ENCODE peak calls at places on chromosomes 5 and 9, in four cellular contexts. B is ureter, K is H7, R is mucosa of gallbladder. D is an unnamed sample.

GRCh38 chr5:138352722-138353549 is 451 bp downstream of the KDM3B start:
- DNase-seq in B (peak; percentile 67), K (peak; percentile 85), R (peak; percentile 61), D (no peak)

GRCh38 chr5:16615737-16616535 is 861 bp downstream of the RETREG1 start:
- DNase-seq in B (no peak), K (peak; percentile 46), R (no peak), D (no peak)

GRCh38 chr5:14779975-14780374 is 91.6 kb downstream of the ANKH start:
- DNase-seq in B (no peak), K (no peak), R (no peak), D (no peak)

GRCh38 chr5:140145818-140146522 is 20.2 kb downstream of the IGIP start:
- DNase-seq in B (peak; percentile 71), K (peak; percentile 91), R (peak; percentile 76), D (no peak)

GRCh38 chr5:151483647-151484046 is 36.2 kb downstream of the SLC36A1 start:
- DNase-seq in B (no peak), K (no peak), R (no peak), D (no peak)

GRCh38 chr9:22136446-22137140 is 127.5 kb upstream of the CDKN2B start:
- DNase-seq in B (no peak), K (no peak), R (no peak), D (no peak)

GRCh38 chr5:139642891-139643871 is 5.0 kb upstream of the CXXC5 start:
- DNase-seq in B (peak; percentile 65), K (peak; percentile 69), R (peak; percentile 82), D (no peak)

GRCh38 chr5:131382407-131383395 is 118.8 kb downstream of the CDC42SE2 start:
- DNase-seq in B (no peak), K (peak; percentile 64), R (peak; percentile 19), D (no peak)

GRCh38 chr9:95095619-95096355 is 221.7 kb downstream of the FANCC start:
- DNase-seq in B (no peak), K (peak; percentile 57), R (no peak), D (no peak)

GRCh38 chr9:93960221-93960970 is 5.2 kb upstream of the BARX1 start:
- DNase-seq in B (no peak), K (peak; percentile 85), R (no peak), D (no peak)

GRCh38 chr5:92942762-92943161 is 638.3 kb downstream of the NR2F1-AS1 start:
- DNase-seq in B (no peak), K (no peak), R (no peak), D (no peak)

GRCh38 chr5:173645437-173645807 is 29.0 kb upstream of the BOD1 start:
- DNase-seq in B (no peak), K (no peak), R (no peak), D (no peak)

GRCh38 chr5:149777382-149777781 is 47.3 kb downstream of the PPARGC1B start:
- DNase-seq in B (peak; percentile 69), K (peak; percentile 62), R (peak; percentile 29), D (no peak)

GRCh38 chr5:32312194-32312681 is 501 bp downstream of the MTMR12 start:
- DNase-seq in B (peak; percentile 65), K (peak; percentile 83), R (peak; percentile 69), D (no peak)

GRCh38 chr9:78756813-78757510 is 460.0 kb downstream of the PSAT1 start:
- DNase-seq in B (no peak), K (no peak), R (no peak), D (no peak)

GRCh38 chr9:137828527-137829259 is 48.9 kb upstream of the CACNA1B start:
- DNase-seq in B (no peak), K (peak; percentile 90), R (no peak), D (no peak)

GRCh38 chr5:45225571-45226031 is 416.9 kb downstream of the MRPS30 start:
- DNase-seq in B (no peak), K (peak; percentile 19), R (no peak), D (no peak)

GRCh38 chr5:27124590-27124989 is 86.2 kb upstream of the CDH9 start:
- DNase-seq in B (no peak), K (peak; percentile 47), R (no peak), D (peak; percentile 55)

GRCh38 chr5:148152785-148153184 is 15.6 kb upstream of the SPINK14 start:
- DNase-seq in B (no peak), K (no peak), R (no peak), D (no peak)

GRCh38 chr5:45491368-45491767 is 204.8 kb downstream of the HCN1 start:
- DNase-seq in B (no peak), K (no peak), R (no peak), D (no peak)

GRCh38 chr5:155556700-155557099 is 543.1 kb downstream of the KIF4B start:
- DNase-seq in B (no peak), K (no peak), R (no peak), D (no peak)

GRCh38 chr9:110997847-110998246 is 40.4 kb downstream of the LPAR1 start:
- DNase-seq in B (no peak), K (no peak), R (no peak), D (no peak)

GRCh38 chr9:134670042-134670525 is 28.5 kb downstream of the COL5A1 start:
- DNase-seq in B (no peak), K (no peak), R (no peak), D (no peak)

GRCh38 chr9:69578026-69578425 is 94.1 kb downstream of the APBA1 start:
- DNase-seq in B (no peak), K (no peak), R (no peak), D (peak; percentile 7)

GRCh38 chr9:130846487-130847305 is 11.6 kb downstream of the ABL1 start:
- DNase-seq in B (peak; percentile 54), K (no peak), R (peak; percentile 48), D (no peak)

GRCh38 chr5:143093452-143094086 is 309.9 kb downstream of the NR3C1 start:
- DNase-seq in B (no peak), K (no peak), R (no peak), D (no peak)

GRCh38 chr5:113807384-113808053 is 294.0 kb downstream of the YTHDC2 start:
- DNase-seq in B (no peak), K (no peak), R (no peak), D (peak; percentile 87)

GRCh38 chr5:42919600-42919999 is 107.9 kb upstream of the SELENOP start:
- DNase-seq in B (no peak), K (no peak), R (no peak), D (no peak)

GRCh38 chr9:107620801-107621200 is 131.2 kb upstream of the KLF4 start:
- DNase-seq in B (no peak), K (no peak), R (no peak), D (no peak)

GRCh38 chr5:170720179-170720578 is 63.3 kb upstream of the GABRP start:
- DNase-seq in B (no peak), K (no peak), R (no peak), D (no peak)

GRCh38 chr9:98333703-98334582 is 78.5 kb upstream of the TBC1D2 start:
- DNase-seq in B (no peak), K (no peak), R (peak; percentile 63), D (no peak)

GRCh38 chr9:72948906-72949582 is 3.8 kb downstream of the ALDH1A1 start:
- DNase-seq in B (no peak), K (no peak), R (no peak), D (no peak)

GRCh38 chr5:119417891-119418781 is 34.2 kb upstream of the HSD17B4 start:
- DNase-seq in B (no peak), K (no peak), R (no peak), D (no peak)

GRCh38 chr5:179887095-179887494 is 20.6 kb downstream of the TBC1D9B start:
- DNase-seq in B (no peak), K (no peak), R (no peak), D (no peak)

GRCh38 chr9:133862585-133863041 is 124.5 kb upstream of the SARDH start:
- DNase-seq in B (no peak), K (no peak), R (peak; percentile 44), D (no peak)

GRCh38 chr9:98736216-98736615 is 27.5 kb upstream of the GABBR2 start:
- DNase-seq in B (no peak), K (no peak), R (no peak), D (no peak)

GRCh38 chr9:110977259-110977709 is 61.0 kb downstream of the LPAR1 start:
- DNase-seq in B (no peak), K (no peak), R (peak; percentile 83), D (peak; percentile 1)

GRCh38 chr5:107359916-107360234 is 310.9 kb downstream of the EFNA5 start:
- DNase-seq in B (no peak), K (no peak), R (no peak), D (no peak)

GRCh38 chr5:147963948-147964693 is 57.8 kb upstream of the C5orf46 start:
- DNase-seq in B (no peak), K (no peak), R (peak; percentile 21), D (no peak)

D was measured in NCI-H446.